ENCODE peak calls at places on chromosomes 11 and 22, in six cellular contexts. B is transverse colon, N is prostate gland, A is stomach, Q is GM23338, U is esophagus muscularis mucosa. Z is an unnamed sample.

GRCh38 chr11:76638267-76639197 is 32.0 kb downstream of the LRRC32 start:
- DNase-seq in B (no peak), N (no peak), A (no peak), Q (no peak), U (no peak), Z (no peak)

GRCh38 chr11:110003426-110003825 is 89.8 kb upstream of the ZC3H12C start:
- DNase-seq in B (peak), N (no peak), A (no peak), Q (no peak), U (no peak), Z (no peak)

GRCh38 chr11:74744277-74744676 is 4.4 kb upstream of the RNF169 start:
- DNase-seq in B (no peak), N (no peak), A (no peak), Q (no peak), U (no peak), Z (no peak)

GRCh38 chr22:35883028-35883620 is 145.5 kb downstream of the RBFOX2 start:
- DNase-seq in B (no peak), N (no peak), A (no peak), Q (peak), U (no peak), Z (no peak)

GRCh38 chr11:2892215-2893020 is 6.8 kb upstream of the CDKN1C start:
- DNase-seq in B (peak), N (no peak), A (peak), Q (peak), U (no peak), Z (peak)

GRCh38 chr11:2178906-2179494 is 7.4 kb upstream of the TH start:
- DNase-seq in B (no peak), N (no peak), A (no peak), Q (no peak), U (no peak), Z (no peak)

GRCh38 chr11:10314199-10315072 is 9.6 kb downstream of the ADM start:
- DNase-seq in B (no peak), N (no peak), A (no peak), Q (peak), U (no peak), Z (no peak)

GRCh38 chr11:119614227-119615002 is 114.6 kb downstream of the NECTIN1 start:
- DNase-seq in B (no peak), N (no peak), A (no peak), Q (no peak), U (no peak), Z (no peak)

GRCh38 chr11:132539590-132540368 is 992.5 kb downstream of the OPCML start:
- DNase-seq in B (no peak), N (no peak), A (no peak), Q (no peak), U (no peak), Z (no peak)

GRCh38 chr22:26354707-26355106 is 74.4 kb upstream of the ASPHD2 start:
- DNase-seq in B (no peak), N (no peak), A (no peak), Q (no peak), U (no peak), Z (no peak)

GRCh38 chr22:26849575-26849974 is 192.2 kb downstream of the MIAT start:
- DNase-seq in B (no peak), N (no peak), A (no peak), Q (no peak), U (peak), Z (no peak)

GRCh38 chr11:43992834-43993637 is 50.6 kb downstream of the C11orf96 start:
- DNase-seq in B (no peak), N (no peak), A (no peak), Q (no peak), U (no peak), Z (no peak)

GRCh38 chr11:80462211-80462610 is 1021.4 kb upstream of the TENM4 start:
- DNase-seq in B (no peak), N (no peak), A (no peak), Q (no peak), U (no peak), Z (no peak)

GRCh38 chr11:124865902-124866851 is 945 bp downstream of the ROBO3 start:
- DNase-seq in B (peak), N (no peak), A (peak), Q (peak), U (no peak), Z (peak)

GRCh38 chr11:134414772-134415765 is 3.0 kb upstream of the B3GAT1 start:
- DNase-seq in B (no peak), N (no peak), A (no peak), Q (no peak), U (no peak), Z (peak)

GRCh38 chr11:122910775-122911174 is 28.2 kb downstream of the JHY start:
- DNase-seq in B (no peak), N (no peak), A (no peak), Q (peak), U (no peak), Z (peak)

DNA sequence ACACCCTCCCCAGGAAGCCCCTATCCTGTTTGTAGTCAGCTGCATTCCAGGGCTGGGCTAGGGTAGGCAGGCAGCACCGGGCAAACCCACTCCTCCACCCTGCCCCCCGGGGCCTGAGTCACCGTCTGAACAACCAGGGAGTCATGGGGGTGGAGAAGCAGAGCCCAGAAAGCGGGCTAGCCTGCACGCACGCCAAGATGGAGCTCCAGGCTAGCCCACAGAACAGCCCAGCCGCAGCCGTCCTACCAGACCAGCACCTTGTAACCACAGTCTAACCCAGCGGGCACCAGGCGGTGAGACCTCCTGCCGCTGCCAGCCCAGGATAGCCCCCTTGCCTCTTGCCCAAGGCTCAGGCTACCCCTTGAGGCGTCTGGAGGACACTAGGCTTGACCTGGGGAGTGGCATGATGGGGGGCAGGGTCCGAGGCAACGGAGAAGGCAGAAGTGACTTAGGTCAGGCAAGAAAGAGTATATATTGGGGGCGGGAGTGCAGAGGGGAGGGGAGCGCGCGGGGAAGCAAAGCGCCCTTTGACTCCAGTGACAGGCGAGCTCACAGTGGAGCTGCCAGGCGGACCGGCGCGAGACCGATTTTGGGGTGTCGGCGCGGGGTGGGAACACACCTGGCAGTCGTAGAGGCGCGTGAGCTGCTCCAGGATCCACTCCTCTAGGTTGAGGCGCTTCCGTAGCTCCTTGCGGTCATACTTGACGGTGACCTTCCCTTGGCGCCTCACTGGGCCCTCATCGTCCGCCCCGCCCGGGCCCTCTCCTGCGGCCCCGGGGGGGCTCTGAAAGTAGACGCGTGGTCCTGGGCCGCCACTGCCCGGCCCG is 733 bp downstream of the PPP1R14B start:
- DNase-seq in B (peak), N (no peak), A (peak), Q (peak), U (no peak), Z (peak)
- TF ChIP-seq POLR2AphosphoS5 in B (peak), N (no peak), A (peak), Q (no peak), U (peak), Z (peak)

GRCh38 chr11:112589132-112589531 is 328.5 kb upstream of the PLET1 start:
- DNase-seq in B (no peak), N (no peak), A (no peak), Q (no peak), U (peak), Z (no peak)
- H3K4me3 ChIP-seq in B (no peak), N (no peak), A (no peak), Q (no peak), U (no peak), Z (no peak)

GRCh38 chr11:100687032-100687629 is at the start of gene ARHGAP42:
- DNase-seq in B (peak), N (peak), A (peak), Q (peak), U (no peak), Z (peak)
- TF ChIP-seq POLR2AphosphoS5 in B (peak), N (no peak), A (peak), Q (peak), U (no peak), Z (no peak)

GRCh38 chr22:50626856-50627451 is 998 bp downstream of the ARSA start:
- DNase-seq in B (peak), N (no peak), A (peak), Q (no peak), U (no peak), Z (peak)
- H3K4me3 ChIP-seq in B (peak), N (no peak), A (peak), Q (peak), U (peak), Z (peak)

GRCh38 chr22:19974233-19974861 is 32.7 kb upstream of the TXNRD2 start:
- DNase-seq in B (peak), N (no peak), A (peak), Q (peak), U (no peak), Z (peak)
- TF ChIP-seq POLR2AphosphoS5 in B (no peak), N (no peak), A (no peak), Q (no peak), U (no peak), Z (no peak)

DNA sequence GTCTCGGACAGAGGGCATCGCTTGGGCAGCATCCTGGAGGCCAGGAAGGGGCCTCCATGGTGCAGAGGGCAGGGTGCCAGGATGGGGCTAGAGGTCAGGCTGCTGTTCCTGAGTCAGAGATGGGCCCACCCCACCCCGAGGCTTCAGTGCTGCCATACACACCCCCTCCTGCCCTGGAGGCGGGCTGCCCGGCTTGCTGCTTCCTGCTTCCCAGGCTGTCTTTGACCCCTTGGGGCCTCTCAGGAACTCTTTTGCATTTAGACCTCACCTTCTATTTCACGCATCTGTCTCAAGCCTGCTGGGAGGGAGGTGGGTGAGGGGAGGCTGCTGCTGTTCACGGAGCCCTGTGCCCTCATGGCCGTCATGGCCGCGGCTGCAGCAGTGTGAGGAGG is 6.6 kb upstream of the GRAMD4 start:
- DNase-seq in B (peak), N (no peak), A (no peak), Q (no peak), U (no peak), Z (no peak)
- H3K4me3 ChIP-seq in B (no peak), N (no peak), A (no peak), Q (no peak), U (peak), Z (no peak)

GRCh38 chr22:46114518-46115387 is 35.6 kb upstream of the PPARA start:
- DNase-seq in B (no peak), N (no peak), A (no peak), Q (no peak), U (no peak), Z (no peak)
- TF ChIP-seq POLR2AphosphoS5 in B (no peak), N (no peak), A (no peak), Q (no peak), U (peak), Z (peak)

GRCh38 chr22:38709306-38709705 is 3.6 kb downstream of the GTPBP1 start:
- DNase-seq in B (no peak), N (no peak), A (no peak), Q (no peak), U (no peak), Z (no peak)
- H3K4me3 ChIP-seq in B (no peak), N (no peak), A (no peak), Q (no peak), U (no peak), Z (no peak)

GRCh38 chr22:49954991-49955580 is 5.5 kb upstream of the PIM3 start:
- DNase-seq in B (no peak), N (no peak), A (no peak), Q (no peak), U (no peak), Z (no peak)

GRCh38 chr22:49954354-49954753 is 6.2 kb upstream of the PIM3 start:
- DNase-seq in B (no peak), N (no peak), A (peak), Q (no peak), U (no peak), Z (no peak)

GRCh38 chr22:49956914-49957825 is 3.4 kb upstream of the PIM3 start:
- DNase-seq in B (no peak), N (no peak), A (peak), Q (no peak), U (no peak), Z (no peak)

GRCh38 chr22:49956418-49956770 is 4.2 kb upstream of the PIM3 start:
- DNase-seq in B (no peak), N (no peak), A (peak), Q (no peak), U (no peak), Z (no peak)

DNA sequence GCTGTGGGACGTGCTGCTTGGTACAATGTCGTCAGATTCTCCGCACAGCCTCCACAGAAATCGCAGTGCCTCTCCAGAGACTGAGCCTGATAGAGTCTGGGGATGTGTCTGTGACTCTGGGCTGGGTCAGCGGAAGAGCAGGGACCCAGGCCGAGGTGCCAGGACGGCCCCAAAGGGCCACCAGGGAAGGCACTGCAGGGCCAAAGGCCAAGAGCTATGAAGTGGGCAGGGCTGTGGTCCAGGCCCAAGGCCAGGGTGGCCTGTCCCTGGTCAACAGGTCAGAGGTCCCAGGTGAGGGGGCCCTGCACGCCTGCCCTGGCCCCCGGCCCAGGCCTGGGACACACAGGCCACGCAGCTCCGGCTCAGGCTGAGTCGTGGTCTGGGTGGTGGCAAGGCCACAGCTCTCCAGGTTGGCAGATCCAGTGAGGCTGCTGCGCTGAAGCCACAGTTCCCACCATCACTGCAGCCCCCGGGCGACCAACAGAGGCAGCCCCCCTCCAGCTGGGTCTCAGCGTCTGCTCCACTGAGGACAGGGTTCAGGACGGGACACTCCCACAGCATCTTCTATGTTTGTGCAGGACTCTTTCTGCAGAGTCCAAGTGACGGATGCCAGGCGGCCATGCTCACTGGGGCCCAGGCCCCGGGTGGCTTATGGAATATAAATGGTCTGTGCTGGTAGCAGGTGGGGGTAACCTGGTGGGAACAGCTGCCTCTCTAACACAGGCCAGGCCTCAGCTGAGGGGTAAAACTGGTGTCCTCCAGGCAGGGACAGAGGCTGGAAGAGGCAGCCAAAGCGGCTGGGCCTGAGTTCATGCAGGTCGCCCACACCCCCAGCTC is 4.8 kb upstream of the PIM3 start:
- DNase-seq in B (peak), N (no peak), A (no peak), Q (no peak), U (no peak), Z (no peak)
- TF ChIP-seq POLR2AphosphoS5 in B (no peak), N (no peak), A (no peak), Q (no peak), U (no peak), Z (no peak)